ENCODE peak calls at places on chromosomes 13 and 19, in five cellular contexts. B, G, U, O and W are unnamed samples.

GRCh38 chr19:43700368-43701015 is 15.4 kb upstream of the IRGC start:
- DNase-seq in B (peak), G (no peak), U (no peak), O (peak), W (peak)

GRCh38 chr19:13102666-13103584 is at the start of gene LYL1:
- DNase-seq in B (peak), G (peak), U (peak), O (no peak), W (peak)

GRCh38 chr13:110127986-110128511 is 178.9 kb downstream of the COL4A1 start:
- DNase-seq in B (no peak), G (no peak), U (no peak), O (no peak), W (no peak)

GRCh38 chr13:106986687-106987434 is 418.9 kb upstream of the ARGLU1 start:
- DNase-seq in B (no peak), G (no peak), U (no peak), O (no peak), W (no peak)

GRCh38 chr13:106594986-106595385 is 27.0 kb upstream of the ARGLU1 start:
- DNase-seq in B (no peak), G (no peak), U (no peak), O (no peak), W (no peak)

GRCh38 chr19:35524181-35524838 is 3.8 kb downstream of the SBSN start:
- DNase-seq in B (no peak), G (peak), U (no peak), O (no peak), W (no peak)

GRCh38 chr19:42349378-42350107 is 24.1 kb downstream of the MEGF8 start:
- DNase-seq in B (no peak), G (no peak), U (no peak), O (no peak), W (no peak)

GRCh38 chr19:29812080-29812880 is 489 bp downstream of the CCNE1 start:
- DNase-seq in B (peak), G (no peak), U (peak), O (no peak), W (peak)

GRCh38 chr13:84951128-84951527 is 848.1 kb downstream of the SLITRK6 start:
- DNase-seq in B (no peak), G (no peak), U (no peak), O (no peak), W (no peak)

GRCh38 chr19:14542721-14543328 is 13.4 kb downstream of the TECR start:
- DNase-seq in B (no peak), G (peak), U (no peak), O (no peak), W (no peak)

DNA sequence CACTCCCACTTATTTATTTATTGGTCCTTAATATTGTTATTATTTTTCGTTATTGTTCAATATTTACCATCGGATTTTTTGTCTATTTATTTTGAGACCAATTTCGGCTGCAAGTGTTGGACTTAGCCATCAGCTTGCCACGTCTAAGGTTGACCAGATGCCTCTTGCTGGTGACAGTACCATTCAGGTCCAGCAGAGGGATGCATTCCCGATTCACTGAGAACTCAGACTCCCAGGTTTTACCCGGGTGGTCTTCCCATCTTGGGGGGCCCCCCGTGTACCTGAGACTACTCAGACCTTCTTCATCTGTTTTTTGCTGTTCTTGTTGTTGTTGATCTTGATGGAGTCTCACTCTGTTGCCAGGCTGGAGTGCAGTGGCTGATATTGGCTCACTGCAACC is 1435.2 kb downstream of the UQCRFS1 start:
- DNase-seq in B (peak), G (peak), U (no peak), O (no peak), W (no peak)
- TF ChIP-seq CTCF in B (peak), G (peak), U (no peak), O (no peak), W (no peak)

GRCh38 chr13:45775401-45775963 is 73.4 kb downstream of the CBY2 start:
- DNase-seq in B (no peak), G (no peak), U (no peak), O (no peak), W (no peak)

GRCh38 chr13:45770886-45771285 is 68.8 kb downstream of the CBY2 start:
- DNase-seq in B (no peak), G (no peak), U (no peak), O (no peak), W (no peak)

GRCh38 chr13:45773944-45774343 is 71.8 kb downstream of the CBY2 start:
- DNase-seq in B (no peak), G (no peak), U (no peak), O (no peak), W (no peak)

GRCh38 chr13:45769072-45769471 is 67.0 kb downstream of the CBY2 start:
- DNase-seq in B (no peak), G (no peak), U (no peak), O (no peak), W (no peak)

DNA sequence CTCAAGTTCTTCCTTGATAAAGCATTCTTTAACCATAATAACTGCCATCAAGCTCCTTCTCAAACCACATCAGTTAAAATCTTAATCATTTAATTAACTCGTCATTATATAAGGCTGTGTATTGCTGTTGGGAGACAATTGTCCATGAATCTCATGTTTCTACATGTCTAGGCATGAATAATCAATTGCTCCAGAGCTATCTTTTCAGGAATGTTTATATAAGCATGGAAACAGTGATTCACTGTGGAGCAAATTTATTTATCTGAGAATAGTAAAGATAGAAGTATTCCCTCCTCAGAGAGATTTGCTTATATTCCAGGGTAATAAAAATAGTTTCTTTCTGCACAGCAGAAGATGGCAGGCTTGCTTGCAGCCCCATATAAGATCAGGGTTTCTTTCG is 71.1 kb downstream of the CBY2 start:
- DNase-seq in B (no peak), G (no peak), U (no peak), O (no peak), W (no peak)
- TF ChIP-seq CTCF in B (no peak), G (no peak), U (no peak), O (no peak), W (no peak)

GRCh38 chr19:50314724-50315700 is 14.2 kb downstream of the KCNC3 start:
- DNase-seq in B (no peak), G (peak), U (no peak), O (no peak), W (no peak)

GRCh38 chr19:50318438-50318837 is 10.7 kb downstream of the KCNC3 start:
- DNase-seq in B (no peak), G (no peak), U (no peak), O (no peak), W (no peak)

GRCh38 chr19:50313812-50314536 is 15.2 kb downstream of the KCNC3 start:
- DNase-seq in B (no peak), G (peak), U (peak), O (no peak), W (no peak)

GRCh38 chr19:50317115-50317514 is 12.1 kb downstream of the KCNC3 start:
- DNase-seq in B (no peak), G (no peak), U (no peak), O (no peak), W (no peak)

DNA sequence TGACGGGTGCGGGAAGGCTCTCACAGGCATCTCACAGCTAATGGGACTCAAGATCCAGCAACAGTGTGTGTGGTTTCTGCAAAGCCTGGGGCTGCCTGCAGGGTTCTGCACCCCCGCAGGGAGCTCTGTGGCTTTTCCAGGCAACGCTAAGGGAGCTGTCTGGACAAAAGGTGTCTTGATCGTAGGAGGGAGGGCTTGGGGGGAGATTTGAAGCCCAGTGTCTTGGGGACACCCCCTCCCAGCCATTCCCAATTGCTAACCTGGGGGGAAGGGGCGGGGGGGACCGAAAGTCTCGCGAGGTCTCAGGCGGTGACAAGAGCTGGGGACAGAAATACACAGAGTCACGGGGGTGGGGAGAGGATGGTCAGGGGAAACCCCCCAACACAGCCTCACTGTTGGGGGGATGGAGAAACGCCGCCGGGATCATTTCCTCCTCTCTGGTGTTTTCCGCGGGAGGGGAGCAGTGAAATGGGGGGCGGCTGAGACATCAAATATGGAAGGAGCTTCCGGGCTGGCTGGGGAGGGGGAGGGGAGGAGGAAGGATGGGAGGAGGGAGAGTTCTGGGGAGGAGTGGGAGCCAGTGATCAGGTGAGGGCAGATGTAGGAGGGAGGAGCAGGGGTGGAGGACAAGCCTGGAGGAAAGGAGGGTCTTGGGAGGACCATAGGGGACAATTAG is 13.3 kb downstream of the KCNC3 start:
- DNase-seq in B (peak), G (peak), U (peak), O (no peak), W (peak)
- TF ChIP-seq CTCF in B (no peak), G (peak), U (peak), O (no peak), W (no peak)

GRCh38 chr19:10871711-10872550 is 578 bp downstream of the CARM1 start:
- DNase-seq in B (peak), G (no peak), U (peak), O (no peak), W (peak)
- TF ChIP-seq CTCF in B (no peak), G (peak), U (peak), O (no peak), W (peak)

DNA sequence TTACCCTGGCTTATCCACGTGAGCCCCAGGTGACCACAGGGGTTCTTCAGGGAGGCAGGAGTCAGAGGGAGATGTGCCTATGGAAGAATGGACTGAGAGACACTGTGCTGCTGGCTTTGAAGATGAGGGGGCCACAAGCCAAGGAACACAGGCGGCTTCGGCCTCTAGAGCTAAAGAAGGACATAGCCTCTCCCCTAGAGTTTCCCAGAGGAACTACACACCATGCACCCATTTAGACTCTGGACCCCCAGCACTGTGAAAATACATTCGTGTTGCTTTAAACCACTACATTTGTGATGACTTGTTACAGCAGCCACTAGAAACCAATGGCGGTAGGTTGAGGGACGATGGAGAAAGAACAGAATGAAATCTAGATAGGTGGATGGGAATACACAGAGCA is 13.7 kb upstream of the ATF5 start:
- DNase-seq in B (no peak), G (no peak), U (no peak), O (no peak), W (no peak)
- TF ChIP-seq CTCF in B (peak), G (peak), U (no peak), O (no peak), W (no peak)

DNA sequence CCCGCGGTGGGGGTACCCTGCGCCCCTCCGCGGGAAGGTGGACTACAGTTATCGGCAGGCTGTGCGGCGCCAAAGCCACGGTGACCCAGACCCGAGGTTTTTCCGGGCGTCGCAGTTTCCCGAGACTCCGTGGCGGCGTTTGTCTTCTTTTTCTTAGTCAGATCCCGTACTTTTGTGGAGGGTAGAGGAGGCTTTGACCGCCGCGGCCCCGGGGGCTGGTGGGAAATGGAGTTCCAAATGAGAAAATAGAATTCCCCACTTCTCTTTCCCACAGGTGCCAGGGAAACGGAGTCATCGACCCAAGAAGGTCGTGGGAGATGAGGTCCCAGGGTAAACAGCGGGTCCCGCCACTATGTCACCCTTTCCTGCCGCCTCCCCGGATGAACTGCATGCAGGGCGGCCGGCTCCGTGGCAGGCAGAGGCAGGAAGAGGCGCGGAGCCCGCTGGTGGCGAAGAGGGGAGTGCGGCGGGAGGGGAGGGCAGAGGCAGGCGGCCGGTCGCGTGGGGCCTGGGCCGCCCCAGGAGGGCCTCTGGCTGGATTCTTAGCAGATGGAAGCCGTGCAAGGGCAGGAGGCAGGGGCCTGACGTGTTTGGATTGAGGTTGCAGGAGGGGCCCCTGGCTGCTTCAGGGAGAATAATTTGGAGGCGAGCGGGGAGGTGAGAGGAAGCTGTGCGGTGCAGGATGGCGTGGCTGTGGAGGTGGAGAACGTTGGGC is 11.5 kb downstream of the CYTH2 start:
- DNase-seq in B (no peak), G (no peak), U (no peak), O (no peak), W (peak)
- TF ChIP-seq CTCF in B (no peak), G (no peak), U (no peak), O (no peak), W (no peak)

DNA sequence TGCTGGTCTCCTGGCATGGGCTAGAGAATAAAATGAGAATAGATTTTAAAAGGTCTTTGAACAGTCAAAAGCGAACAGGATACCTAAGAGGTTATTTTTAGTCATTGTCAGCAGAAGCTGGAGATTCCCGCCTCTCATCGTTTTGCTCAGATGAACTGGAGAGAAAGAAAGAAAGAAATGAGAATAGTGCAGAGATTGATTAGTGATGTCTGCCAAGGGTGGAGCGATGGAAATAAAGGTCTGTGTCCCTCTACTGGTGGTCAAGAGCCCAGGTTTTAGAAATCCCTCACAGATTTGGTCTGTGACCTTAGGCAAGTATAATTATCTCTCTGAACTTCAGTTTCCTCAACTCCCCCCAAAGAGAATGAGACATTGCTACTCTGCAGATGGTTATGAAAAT is 5.4 kb downstream of the NCAN start:
- DNase-seq in B (no peak), G (peak), U (no peak), O (no peak), W (no peak)
- TF ChIP-seq CTCF in B (peak), G (peak), U (no peak), O (no peak), W (no peak)

GRCh38 chr13:27379694-27380596 is 44.5 kb upstream of the GTF3A start:
- DNase-seq in B (peak), G (peak), U (peak), O (no peak), W (peak)

GRCh38 chr13:27384285-27384684 is 40.1 kb upstream of the GTF3A start:
- DNase-seq in B (no peak), G (no peak), U (no peak), O (no peak), W (no peak)

GRCh38 chr13:27381601-27382000 is 42.8 kb upstream of the GTF3A start:
- DNase-seq in B (no peak), G (no peak), U (no peak), O (no peak), W (no peak)

GRCh38 chr13:27379126-27379525 is 45.3 kb upstream of the GTF3A start:
- DNase-seq in B (no peak), G (no peak), U (no peak), O (no peak), W (no peak)

GRCh38 chr13:27383104-27383921 is 41.1 kb upstream of the GTF3A start:
- DNase-seq in B (no peak), G (peak), U (no peak), O (no peak), W (no peak)
- TF ChIP-seq CTCF in B (no peak), G (peak), U (no peak), O (no peak), W (no peak)

GRCh38 chr19:629961-630714 is 3.2 kb downstream of the POLRMT start:
- DNase-seq in B (no peak), G (no peak), U (no peak), O (no peak), W (no peak)

GRCh38 chr19:625257-625656 is 8.1 kb downstream of the POLRMT start:
- DNase-seq in B (no peak), G (no peak), U (no peak), O (no peak), W (no peak)

GRCh38 chr19:624433-625109 is 8.8 kb downstream of the POLRMT start:
- DNase-seq in B (no peak), G (no peak), U (no peak), O (no peak), W (no peak)

GRCh38 chr19:623974-624373 is 9.4 kb downstream of the POLRMT start:
- DNase-seq in B (peak), G (no peak), U (no peak), O (no peak), W (no peak)

DNA sequence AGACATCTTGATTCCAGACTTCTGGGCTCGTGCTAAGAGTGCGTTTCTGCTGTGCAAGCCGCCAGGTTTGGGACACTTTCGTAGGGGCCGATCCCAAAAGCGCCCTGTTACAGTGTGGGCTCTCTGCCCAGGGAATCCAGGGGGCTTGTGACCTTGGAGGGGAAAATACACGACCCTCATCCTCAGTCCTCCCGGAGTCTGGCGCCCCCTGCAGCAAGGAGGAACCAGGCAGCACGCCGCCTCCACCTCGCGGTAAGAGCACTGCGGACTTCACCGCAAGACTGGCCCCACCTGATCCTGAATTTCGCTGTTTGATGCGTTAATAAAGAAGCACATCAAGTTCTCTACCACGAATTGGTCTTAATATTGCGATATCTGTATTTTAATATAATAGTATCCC is 5.2 kb downstream of the POLRMT start:
- DNase-seq in B (no peak), G (peak), U (no peak), O (no peak), W (peak)
- TF ChIP-seq CTCF in B (peak), G (peak), U (no peak), O (no peak), W (peak)

GRCh38 chr13:41973247-41973741 is 12.4 kb upstream of the VWA8 start:
- DNase-seq in B (no peak), G (peak), U (peak), O (no peak), W (no peak)
- TF ChIP-seq CTCF in B (no peak), G (peak), U (no peak), O (no peak), W (no peak)